ENCODE peak calls at places on chromosomes 3 and 15, in seven cellular contexts. One of them, this sample, is unnamed.

GRCh38 chr3:187946981-187947380 is 201.7 kb upstream of the BCL6 start:
- DNase-seq in mucosa of descending colon: no peak
- DNase-seq in psoas muscle: no peak
- DNase-seq in mesendoderm: no peak
- DNase-seq in HFF-Myc: no peak
- DNase-seq in upper lobe of right lung: no peak
- DNase-seq in cardiac fibroblast: no peak
- DNase-seq in this sample: no peak

GRCh38 chr3:189710620-189711388 is 79.6 kb downstream of the TP63 start:
- DNase-seq in HFF-Myc: peak; percentile 92
- DNase-seq in mesendoderm: peak; percentile 67
- DNase-seq in cardiac fibroblast: peak; percentile 99
- DNase-seq in mucosa of descending colon: no peak
- DNase-seq in psoas muscle: peak; percentile 71
- DNase-seq in upper lobe of right lung: no peak
- DNase-seq in this sample: peak; percentile 96

GRCh38 chr15:43440721-43441281 is 52.2 kb downstream of the TP53BP1 start:
- DNase-seq in cardiac fibroblast: peak; percentile 99
- DNase-seq in psoas muscle: no peak
- DNase-seq in upper lobe of right lung: no peak
- DNase-seq in mucosa of descending colon: no peak
- DNase-seq in HFF-Myc: peak; percentile 91
- DNase-seq in mesendoderm: peak; percentile 94
- DNase-seq in this sample: peak; percentile 95

GRCh38 chr3:158091526-158091925 is 14.7 kb downstream of the SHOX2 start:
- DNase-seq in mesendoderm: peak; percentile 60
- DNase-seq in HFF-Myc: peak; percentile 88
- DNase-seq in psoas muscle: no peak
- DNase-seq in mucosa of descending colon: no peak
- DNase-seq in upper lobe of right lung: no peak
- DNase-seq in cardiac fibroblast: peak; percentile 64
- DNase-seq in this sample: no peak

GRCh38 chr15:67762610-67763368 is 62.5 kb upstream of the SKOR1 start:
- DNase-seq in cardiac fibroblast: no peak
- DNase-seq in psoas muscle: no peak
- DNase-seq in HFF-Myc: peak; percentile 43
- DNase-seq in mesendoderm: no peak
- DNase-seq in upper lobe of right lung: no peak
- DNase-seq in mucosa of descending colon: no peak
- DNase-seq in this sample: peak; percentile 31

GRCh38 chr3:117681619-117682018 is 972.0 kb downstream of the TUSC7 start:
- DNase-seq in mucosa of descending colon: no peak
- DNase-seq in psoas muscle: no peak
- DNase-seq in cardiac fibroblast: peak; percentile 76
- DNase-seq in upper lobe of right lung: no peak
- DNase-seq in HFF-Myc: no peak
- DNase-seq in mesendoderm: no peak
- DNase-seq in this sample: peak; percentile 38

GRCh38 chr3:84980011-84980410 is 21.2 kb downstream of the CADM2 start:
- DNase-seq in mucosa of descending colon: no peak
- DNase-seq in HFF-Myc: no peak
- DNase-seq in cardiac fibroblast: no peak
- DNase-seq in psoas muscle: no peak
- DNase-seq in mesendoderm: no peak
- DNase-seq in upper lobe of right lung: no peak
- DNase-seq in this sample: no peak

GRCh38 chr15:40928975-40929729 is at the start of gene DLL4:
- DNase-seq in psoas muscle: peak; percentile 79
- DNase-seq in upper lobe of right lung: peak; percentile 88
- DNase-seq in cardiac fibroblast: peak; percentile 36
- DNase-seq in mesendoderm: peak; percentile 86
- DNase-seq in HFF-Myc: no peak
- DNase-seq in mucosa of descending colon: peak; percentile 91
- DNase-seq in this sample: no peak

GRCh38 chr3:170306015-170306414 is 51.5 kb upstream of the SKIL start:
- DNase-seq in mesendoderm: no peak
- DNase-seq in psoas muscle: no peak
- DNase-seq in cardiac fibroblast: no peak
- DNase-seq in mucosa of descending colon: no peak
- DNase-seq in HFF-Myc: no peak
- DNase-seq in upper lobe of right lung: no peak
- DNase-seq in this sample: no peak

GRCh38 chr15:96130734-96131133 is 199.8 kb upstream of the NR2F2 start:
- DNase-seq in mesendoderm: no peak
- DNase-seq in cardiac fibroblast: no peak
- DNase-seq in upper lobe of right lung: no peak
- DNase-seq in psoas muscle: no peak
- DNase-seq in HFF-Myc: no peak
- DNase-seq in mucosa of descending colon: no peak
- DNase-seq in this sample: no peak

GRCh38 chr3:66021731-66022131 is 17.0 kb downstream of the MAGI1 start:
- DNase-seq in mesendoderm: peak; percentile 57
- DNase-seq in cardiac fibroblast: peak; percentile 27
- DNase-seq in psoas muscle: no peak
- DNase-seq in mucosa of descending colon: no peak
- DNase-seq in HFF-Myc: no peak
- DNase-seq in upper lobe of right lung: no peak
- DNase-seq in this sample: no peak

GRCh38 chr3:2810723-2811122 is 299.5 kb downstream of the IL5RA start:
- DNase-seq in cardiac fibroblast: no peak
- DNase-seq in HFF-Myc: no peak
- DNase-seq in mucosa of descending colon: no peak
- DNase-seq in psoas muscle: no peak
- DNase-seq in upper lobe of right lung: no peak
- DNase-seq in mesendoderm: peak; percentile 22
- DNase-seq in this sample: no peak

GRCh38 chr15:61519296-61519695 is 290.2 kb upstream of the RORA start:
- DNase-seq in psoas muscle: no peak
- DNase-seq in mucosa of descending colon: no peak
- DNase-seq in mesendoderm: no peak
- DNase-seq in upper lobe of right lung: no peak
- DNase-seq in cardiac fibroblast: no peak
- DNase-seq in HFF-Myc: no peak
- DNase-seq in this sample: no peak

GRCh38 chr15:63504979-63505841 is 817 bp downstream of the USP3 start:
- DNase-seq in HFF-Myc: no peak
- DNase-seq in mucosa of descending colon: peak; percentile 78
- DNase-seq in cardiac fibroblast: peak; percentile 67
- DNase-seq in mesendoderm: peak; percentile 79
- DNase-seq in upper lobe of right lung: peak; percentile 80
- DNase-seq in psoas muscle: peak; percentile 78
- DNase-seq in this sample: no peak

GRCh38 chr15:89647191-89647851 is 7.9 kb downstream of the KIF7 start:
- DNase-seq in upper lobe of right lung: peak; percentile 90
- DNase-seq in cardiac fibroblast: peak; percentile 67
- DNase-seq in HFF-Myc: no peak
- DNase-seq in mucosa of descending colon: peak; percentile 90
- DNase-seq in mesendoderm: peak; percentile 75
- DNase-seq in psoas muscle: peak; percentile 89
- DNase-seq in this sample: no peak

GRCh38 chr3:76679510-76679909 is 360.4 kb upstream of the ROBO2 start:
- DNase-seq in psoas muscle: no peak
- DNase-seq in mucosa of descending colon: no peak
- DNase-seq in cardiac fibroblast: no peak
- DNase-seq in upper lobe of right lung: no peak
- DNase-seq in HFF-Myc: no peak
- DNase-seq in mesendoderm: no peak
- DNase-seq in this sample: no peak

GRCh38 chr15:57027596-57027995 is 109.2 kb downstream of the TCF12 start:
- DNase-seq in HFF-Myc: no peak
- DNase-seq in mesendoderm: no peak
- DNase-seq in cardiac fibroblast: no peak
- DNase-seq in mucosa of descending colon: no peak
- DNase-seq in upper lobe of right lung: no peak
- DNase-seq in psoas muscle: no peak
- DNase-seq in this sample: no peak

GRCh38 chr15:85955501-85956391 is 123.9 kb upstream of the AGBL1 start:
- DNase-seq in upper lobe of right lung: no peak
- DNase-seq in mucosa of descending colon: no peak
- DNase-seq in psoas muscle: no peak
- DNase-seq in cardiac fibroblast: no peak
- DNase-seq in mesendoderm: peak; percentile 18
- DNase-seq in HFF-Myc: no peak
- DNase-seq in this sample: no peak

GRCh38 chr3:185423178-185423577 is 60.2 kb downstream of the MAP3K13 start:
- DNase-seq in mesendoderm: peak; percentile 18
- DNase-seq in psoas muscle: no peak
- DNase-seq in HFF-Myc: no peak
- DNase-seq in mucosa of descending colon: no peak
- DNase-seq in cardiac fibroblast: peak; percentile 37
- DNase-seq in upper lobe of right lung: no peak
- DNase-seq in this sample: no peak

GRCh38 chr3:23650371-23651140 is 155.2 kb upstream of the UBE2E1 start:
- DNase-seq in HFF-Myc: no peak
- DNase-seq in mesendoderm: no peak
- DNase-seq in mucosa of descending colon: no peak
- DNase-seq in upper lobe of right lung: no peak
- DNase-seq in cardiac fibroblast: peak; percentile 96
- DNase-seq in psoas muscle: no peak
- DNase-seq in this sample: peak; percentile 65

GRCh38 chr3:160226026-160226739 is 961 bp downstream of the C3orf80 start:
- DNase-seq in HFF-Myc: no peak
- DNase-seq in upper lobe of right lung: no peak
- DNase-seq in mucosa of descending colon: peak; percentile 28
- DNase-seq in psoas muscle: no peak
- DNase-seq in mesendoderm: peak; percentile 58
- DNase-seq in cardiac fibroblast: no peak
- DNase-seq in this sample: no peak

GRCh38 chr3:64148955-64149653 is 76.2 kb downstream of the PRICKLE2 start:
- DNase-seq in HFF-Myc: no peak
- DNase-seq in upper lobe of right lung: no peak
- DNase-seq in psoas muscle: no peak
- DNase-seq in mucosa of descending colon: peak; percentile 38
- DNase-seq in mesendoderm: no peak
- DNase-seq in cardiac fibroblast: no peak
- DNase-seq in this sample: no peak

GRCh38 chr3:185362850-185363661 is at the start of gene MAP3K13:
- DNase-seq in psoas muscle: peak; percentile 81
- DNase-seq in mesendoderm: peak; percentile 97
- DNase-seq in upper lobe of right lung: peak; percentile 78
- DNase-seq in cardiac fibroblast: peak; percentile 96
- DNase-seq in mucosa of descending colon: peak; percentile 36
- DNase-seq in HFF-Myc: peak; percentile 54
- DNase-seq in this sample: peak; percentile 85

GRCh38 chr15:70704731-70705130 is 58.6 kb downstream of the UACA start:
- DNase-seq in cardiac fibroblast: no peak
- DNase-seq in mesendoderm: no peak
- DNase-seq in HFF-Myc: no peak
- DNase-seq in mucosa of descending colon: no peak
- DNase-seq in psoas muscle: no peak
- DNase-seq in upper lobe of right lung: no peak
- DNase-seq in this sample: no peak

GRCh38 chr3:161081675-161082462 is 23.3 kb downstream of the B3GALNT1 start:
- DNase-seq in psoas muscle: no peak
- DNase-seq in upper lobe of right lung: no peak
- DNase-seq in HFF-Myc: no peak
- DNase-seq in mesendoderm: no peak
- DNase-seq in cardiac fibroblast: peak; percentile 34
- DNase-seq in mucosa of descending colon: no peak
- DNase-seq in this sample: no peak

GRCh38 chr3:123444023-123444422 is 4.9 kb downstream of the ADCY5 start:
- DNase-seq in psoas muscle: no peak
- DNase-seq in mesendoderm: peak; percentile 39
- DNase-seq in cardiac fibroblast: no peak
- DNase-seq in HFF-Myc: peak; percentile 14
- DNase-seq in mucosa of descending colon: no peak
- DNase-seq in upper lobe of right lung: no peak
- DNase-seq in this sample: no peak
- H3K4me3 ChIP-seq in psoas muscle: no peak overlapping the region
- H3K4me3 ChIP-seq in mesendoderm: no peak overlapping the region
- H3K4me3 ChIP-seq in cardiac fibroblast: no peak overlapping the region
- H3K4me3 ChIP-seq in HFF-Myc: no peak overlapping the region
- H3K4me3 ChIP-seq in mucosa of descending colon: no peak overlapping the region
- H3K4me3 ChIP-seq in upper lobe of right lung: no peak overlapping the region
- H3K4me3 ChIP-seq in this sample: no peak overlapping the region

DNA sequence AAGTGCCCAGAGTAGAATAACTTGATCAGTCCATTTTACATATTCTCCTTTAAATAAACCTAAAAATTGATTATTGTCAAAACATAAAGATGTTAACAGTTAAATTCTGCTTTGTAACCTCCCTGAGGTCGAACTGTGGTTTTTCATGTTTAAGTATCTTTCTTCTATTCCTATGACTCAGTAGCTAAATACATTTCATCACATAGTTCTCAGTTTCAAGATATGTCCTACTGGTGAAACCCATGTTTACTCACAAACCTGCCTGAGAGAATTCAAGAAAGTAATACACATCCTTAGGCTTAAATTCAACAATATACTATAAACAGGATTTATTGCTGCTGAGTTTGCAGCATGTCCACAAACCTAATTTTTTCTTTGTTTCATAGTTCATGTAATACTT is 692.9 kb downstream of the ZPLD1 start:
- DNase-seq in HFF-Myc: no peak
- DNase-seq in mesendoderm: no peak
- DNase-seq in upper lobe of right lung: no peak
- DNase-seq in cardiac fibroblast: no peak
- DNase-seq in mucosa of descending colon: no peak
- DNase-seq in psoas muscle: no peak
- DNase-seq in this sample: no peak
- H3K4me3 ChIP-seq in HFF-Myc: no peak overlapping the region
- H3K4me3 ChIP-seq in mesendoderm: no peak overlapping the region
- H3K4me3 ChIP-seq in upper lobe of right lung: no peak overlapping the region
- H3K4me3 ChIP-seq in cardiac fibroblast: no peak overlapping the region
- H3K4me3 ChIP-seq in mucosa of descending colon: no peak overlapping the region
- H3K4me3 ChIP-seq in psoas muscle: no peak overlapping the region
- H3K4me3 ChIP-seq in this sample: no peak overlapping the region

GRCh38 chr3:17257269-17257668 is 372.5 kb downstream of the PLCL2 start:
- DNase-seq in cardiac fibroblast: no peak
- DNase-seq in psoas muscle: no peak
- DNase-seq in upper lobe of right lung: no peak
- DNase-seq in HFF-Myc: no peak
- DNase-seq in mesendoderm: no peak
- DNase-seq in mucosa of descending colon: no peak
- DNase-seq in this sample: no peak
- H3K4me3 ChIP-seq in cardiac fibroblast: no peak overlapping the region
- H3K4me3 ChIP-seq in psoas muscle: no peak overlapping the region
- H3K4me3 ChIP-seq in upper lobe of right lung: no peak overlapping the region
- H3K4me3 ChIP-seq in HFF-Myc: no peak overlapping the region
- H3K4me3 ChIP-seq in mesendoderm: no peak overlapping the region
- H3K4me3 ChIP-seq in mucosa of descending colon: no peak overlapping the region
- H3K4me3 ChIP-seq in this sample: no peak overlapping the region

GRCh38 chr15:81419304-81419943 is 45.4 kb upstream of the TMC3 start:
- DNase-seq in psoas muscle: no peak
- DNase-seq in mucosa of descending colon: no peak
- DNase-seq in HFF-Myc: no peak
- DNase-seq in cardiac fibroblast: peak; percentile 37
- DNase-seq in upper lobe of right lung: no peak
- DNase-seq in mesendoderm: peak; percentile 74
- DNase-seq in this sample: no peak
- H3K4me3 ChIP-seq in psoas muscle: no peak overlapping the region
- H3K4me3 ChIP-seq in mucosa of descending colon: no peak overlapping the region
- H3K4me3 ChIP-seq in HFF-Myc: no peak overlapping the region
- H3K4me3 ChIP-seq in cardiac fibroblast: no peak overlapping the region
- H3K4me3 ChIP-seq in upper lobe of right lung: no peak overlapping the region
- H3K4me3 ChIP-seq in mesendoderm: no peak overlapping the region
- H3K4me3 ChIP-seq in this sample: no peak overlapping the region

This sample was measured in AG09309.